ENCODE peak calls at places on chromosome 16, in seven cellular contexts. One of them, this sample, is unnamed.

GRCh38 chr16:31474173-31474714 is 2.3 kb downstream of the TGFB1I1 start:
- DNase-seq in dorsolateral prefrontal cortex: no peak
- DNase-seq in DND-41: no peak
- DNase-seq in IMR-90: peak; percentile 90
- DNase-seq in kidney: no peak
- DNase-seq in naive thymus-derived CD4-positive, alpha-beta T cell: no peak
- DNase-seq in foreskin keratinocyte: no peak
- DNase-seq in this sample: no peak

GRCh38 chr16:3478242-3478925 is 16.9 kb downstream of the C16orf90 start:
- DNase-seq in dorsolateral prefrontal cortex: no peak
- DNase-seq in DND-41: no peak
- DNase-seq in IMR-90: no peak
- DNase-seq in kidney: no peak
- DNase-seq in naive thymus-derived CD4-positive, alpha-beta T cell: no peak
- DNase-seq in foreskin keratinocyte: no peak
- DNase-seq in this sample: no peak

GRCh38 chr16:62253926-62254325 is 217.7 kb upstream of the CDH8 start:
- DNase-seq in dorsolateral prefrontal cortex: no peak
- DNase-seq in DND-41: no peak
- DNase-seq in IMR-90: no peak
- DNase-seq in kidney: no peak
- DNase-seq in naive thymus-derived CD4-positive, alpha-beta T cell: no peak
- DNase-seq in foreskin keratinocyte: peak; percentile 67
- DNase-seq in this sample: no peak

GRCh38 chr16:70520612-70521297 is 2.6 kb downstream of the COG4 start:
- DNase-seq in dorsolateral prefrontal cortex: no peak
- DNase-seq in DND-41: no peak
- DNase-seq in IMR-90: peak; percentile 74
- DNase-seq in kidney: no peak
- DNase-seq in naive thymus-derived CD4-positive, alpha-beta T cell: no peak
- DNase-seq in foreskin keratinocyte: no peak
- DNase-seq in this sample: peak; percentile 5

GRCh38 chr16:50372611-50373344 is 4.0 kb upstream of the BRD7 start:
- DNase-seq in dorsolateral prefrontal cortex: peak; percentile 33
- DNase-seq in DND-41: no peak
- DNase-seq in IMR-90: peak; percentile 61
- DNase-seq in kidney: no peak
- DNase-seq in naive thymus-derived CD4-positive, alpha-beta T cell: no peak
- DNase-seq in foreskin keratinocyte: no peak
- DNase-seq in this sample: no peak

GRCh38 chr16:87203060-87203656 is 114.0 kb downstream of the C16orf95 start:
- DNase-seq in dorsolateral prefrontal cortex: peak; percentile 70
- DNase-seq in DND-41: peak; percentile 47
- DNase-seq in IMR-90: peak; percentile 77
- DNase-seq in kidney: no peak
- DNase-seq in naive thymus-derived CD4-positive, alpha-beta T cell: peak; percentile 16
- DNase-seq in foreskin keratinocyte: peak; percentile 31
- DNase-seq in this sample: no peak

GRCh38 chr16:50210266-50211038 is 55.9 kb upstream of the ADCY7 start:
- DNase-seq in dorsolateral prefrontal cortex: peak; percentile 58
- DNase-seq in DND-41: peak; percentile 55
- DNase-seq in IMR-90: peak; percentile 87
- DNase-seq in kidney: peak; percentile 87
- DNase-seq in naive thymus-derived CD4-positive, alpha-beta T cell: peak; percentile 61
- DNase-seq in foreskin keratinocyte: peak; percentile 42
- DNase-seq in this sample: peak; percentile 53

GRCh38 chr16:28915181-28915580 is 9.9 kb downstream of the RABEP2 start:
- DNase-seq in dorsolateral prefrontal cortex: no peak
- DNase-seq in DND-41: no peak
- DNase-seq in IMR-90: peak; percentile 76
- DNase-seq in kidney: no peak
- DNase-seq in naive thymus-derived CD4-positive, alpha-beta T cell: no peak
- DNase-seq in foreskin keratinocyte: no peak
- DNase-seq in this sample: no peak

GRCh38 chr16:53089434-53090270 is 34.9 kb downstream of the CHD9 start:
- DNase-seq in dorsolateral prefrontal cortex: peak; percentile 20
- DNase-seq in DND-41: no peak
- DNase-seq in IMR-90: no peak
- DNase-seq in kidney: no peak
- DNase-seq in naive thymus-derived CD4-positive, alpha-beta T cell: no peak
- DNase-seq in foreskin keratinocyte: no peak
- DNase-seq in this sample: no peak

GRCh38 chr16:73095885-73096341 is 48.0 kb upstream of the ZFHX3 start:
- DNase-seq in dorsolateral prefrontal cortex: no peak
- DNase-seq in DND-41: no peak
- DNase-seq in IMR-90: no peak
- DNase-seq in kidney: peak; percentile 60
- DNase-seq in naive thymus-derived CD4-positive, alpha-beta T cell: no peak
- DNase-seq in foreskin keratinocyte: no peak
- DNase-seq in this sample: no peak

GRCh38 chr16:50467559-50467942 is 80.6 kb upstream of the NKD1 start:
- DNase-seq in dorsolateral prefrontal cortex: no peak
- DNase-seq in DND-41: no peak
- DNase-seq in IMR-90: no peak
- DNase-seq in kidney: no peak
- DNase-seq in naive thymus-derived CD4-positive, alpha-beta T cell: no peak
- DNase-seq in foreskin keratinocyte: no peak
- DNase-seq in this sample: no peak

GRCh38 chr16:21997693-21998480 is 3.0 kb downstream of the PDZD9 start:
- DNase-seq in dorsolateral prefrontal cortex: no peak
- DNase-seq in DND-41: no peak
- DNase-seq in IMR-90: no peak
- DNase-seq in kidney: no peak
- DNase-seq in naive thymus-derived CD4-positive, alpha-beta T cell: no peak
- DNase-seq in foreskin keratinocyte: no peak
- DNase-seq in this sample: no peak

GRCh38 chr16:9225527-9226316 is 134.3 kb downstream of the HAPSTR1 start:
- DNase-seq in dorsolateral prefrontal cortex: no peak
- DNase-seq in DND-41: peak; percentile 21
- DNase-seq in IMR-90: no peak
- DNase-seq in kidney: no peak
- DNase-seq in naive thymus-derived CD4-positive, alpha-beta T cell: no peak
- DNase-seq in foreskin keratinocyte: no peak
- DNase-seq in this sample: no peak

GRCh38 chr16:64711026-64711425 is 410.8 kb downstream of the CDH11 start:
- DNase-seq in dorsolateral prefrontal cortex: no peak
- DNase-seq in DND-41: no peak
- DNase-seq in IMR-90: no peak
- DNase-seq in kidney: no peak
- DNase-seq in naive thymus-derived CD4-positive, alpha-beta T cell: no peak
- DNase-seq in foreskin keratinocyte: no peak
- DNase-seq in this sample: no peak

GRCh38 chr16:65083181-65083845 is 38.5 kb downstream of the CDH11 start:
- DNase-seq in dorsolateral prefrontal cortex: no peak
- DNase-seq in DND-41: no peak
- DNase-seq in IMR-90: peak; percentile 45
- DNase-seq in kidney: no peak
- DNase-seq in naive thymus-derived CD4-positive, alpha-beta T cell: no peak
- DNase-seq in foreskin keratinocyte: peak; percentile 72
- DNase-seq in this sample: no peak

GRCh38 chr16:8621572-8622314 is at the start of gene METTL22:
- DNase-seq in dorsolateral prefrontal cortex: peak; percentile 91
- DNase-seq in DND-41: peak; percentile 90
- DNase-seq in IMR-90: peak; percentile 80
- DNase-seq in kidney: peak; percentile 96
- DNase-seq in naive thymus-derived CD4-positive, alpha-beta T cell: peak; percentile 95
- DNase-seq in foreskin keratinocyte: no peak
- DNase-seq in this sample: peak; percentile 89

GRCh38 chr16:49645263-49645662 is 210.6 kb downstream of the ZNF423 start:
- DNase-seq in dorsolateral prefrontal cortex: no peak
- DNase-seq in DND-41: no peak
- DNase-seq in IMR-90: no peak
- DNase-seq in kidney: no peak
- DNase-seq in naive thymus-derived CD4-positive, alpha-beta T cell: no peak
- DNase-seq in foreskin keratinocyte: no peak
- DNase-seq in this sample: no peak

DNA sequence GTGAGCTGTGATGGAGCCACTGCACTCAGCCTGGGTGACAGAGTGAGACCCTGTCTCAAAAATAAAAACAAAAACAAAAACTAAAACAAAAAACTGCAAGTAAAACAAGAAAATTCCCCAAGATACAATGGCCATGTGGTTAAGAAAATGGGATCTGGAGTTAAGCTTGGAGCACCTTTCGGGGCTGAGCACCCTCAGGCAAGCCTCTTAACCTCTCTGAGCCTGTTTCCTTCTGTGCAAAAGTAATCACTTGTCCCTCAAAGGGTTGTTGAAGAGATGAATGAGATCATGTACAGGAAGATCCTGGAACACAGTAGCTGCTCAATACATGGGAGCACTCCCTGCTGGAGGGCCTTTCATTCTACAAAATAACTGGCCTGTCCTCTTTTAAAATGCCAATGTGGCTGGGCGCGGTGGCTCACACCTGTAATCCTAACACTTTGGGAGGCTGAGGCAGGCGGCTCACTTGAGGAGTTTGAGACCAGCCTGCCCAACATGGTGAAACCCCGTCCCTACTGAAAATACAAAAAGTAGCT is 19.8 kb upstream of the KIFC3 start:
- DNase-seq in dorsolateral prefrontal cortex: no peak
- DNase-seq in DND-41: no peak
- DNase-seq in IMR-90: no peak
- DNase-seq in kidney: no peak
- DNase-seq in naive thymus-derived CD4-positive, alpha-beta T cell: no peak
- DNase-seq in foreskin keratinocyte: no peak
- DNase-seq in this sample: no peak
- H3K27ac ChIP-seq in dorsolateral prefrontal cortex: no peak overlapping the region
- H3K27ac ChIP-seq in DND-41: no peak overlapping the region
- H3K27ac ChIP-seq in IMR-90: no peak overlapping the region
- H3K27ac ChIP-seq in kidney: no peak overlapping the region
- H3K27ac ChIP-seq in naive thymus-derived CD4-positive, alpha-beta T cell: no peak overlapping the region
- H3K27ac ChIP-seq in foreskin keratinocyte: no peak overlapping the region
- H3K27ac ChIP-seq in this sample: no peak overlapping the region

GRCh38 chr16:75288596-75289120 is 37.2 kb upstream of the BCAR1 start:
- DNase-seq in dorsolateral prefrontal cortex: peak; percentile 18
- DNase-seq in DND-41: peak; percentile 81
- DNase-seq in IMR-90: no peak
- DNase-seq in kidney: no peak
- DNase-seq in naive thymus-derived CD4-positive, alpha-beta T cell: peak; percentile 72
- DNase-seq in foreskin keratinocyte: no peak
- DNase-seq in this sample: peak; percentile 74
- H3K27ac ChIP-seq in dorsolateral prefrontal cortex: no peak overlapping the region
- H3K27ac ChIP-seq in DND-41: no peak overlapping the region
- H3K27ac ChIP-seq in IMR-90: no peak overlapping the region
- H3K27ac ChIP-seq in kidney: no peak overlapping the region
- H3K27ac ChIP-seq in naive thymus-derived CD4-positive, alpha-beta T cell: no peak overlapping the region
- H3K27ac ChIP-seq in foreskin keratinocyte: no peak overlapping the region
- H3K27ac ChIP-seq in this sample: no peak overlapping the region

GRCh38 chr16:85914423-85914794 is 15.4 kb downstream of the IRF8 start:
- DNase-seq in dorsolateral prefrontal cortex: no peak
- DNase-seq in DND-41: no peak
- DNase-seq in IMR-90: no peak
- DNase-seq in kidney: peak; percentile 59
- DNase-seq in naive thymus-derived CD4-positive, alpha-beta T cell: no peak
- DNase-seq in foreskin keratinocyte: no peak
- DNase-seq in this sample: no peak
- H3K27ac ChIP-seq in dorsolateral prefrontal cortex: no peak overlapping the region
- H3K27ac ChIP-seq in DND-41: no peak overlapping the region
- H3K27ac ChIP-seq in IMR-90: no peak overlapping the region
- H3K27ac ChIP-seq in kidney: no peak overlapping the region
- H3K27ac ChIP-seq in naive thymus-derived CD4-positive, alpha-beta T cell: no peak overlapping the region
- H3K27ac ChIP-seq in foreskin keratinocyte: no peak overlapping the region
- H3K27ac ChIP-seq in this sample: no peak overlapping the region

GRCh38 chr16:58099956-58100300 is 29.3 kb downstream of the CFAP20 start:
- DNase-seq in dorsolateral prefrontal cortex: no peak
- DNase-seq in DND-41: no peak
- DNase-seq in IMR-90: no peak
- DNase-seq in kidney: peak; percentile 65
- DNase-seq in naive thymus-derived CD4-positive, alpha-beta T cell: no peak
- DNase-seq in foreskin keratinocyte: no peak
- DNase-seq in this sample: no peak
- H3K27ac ChIP-seq in dorsolateral prefrontal cortex: no peak overlapping the region
- H3K27ac ChIP-seq in DND-41: no peak overlapping the region
- H3K27ac ChIP-seq in IMR-90: no peak overlapping the region
- H3K27ac ChIP-seq in kidney: no peak overlapping the region
- H3K27ac ChIP-seq in naive thymus-derived CD4-positive, alpha-beta T cell: no peak overlapping the region
- H3K27ac ChIP-seq in foreskin keratinocyte: no peak overlapping the region
- H3K27ac ChIP-seq in this sample: no peak overlapping the region

GRCh38 chr16:4801962-4802658 is at the start of gene ROGDI:
- DNase-seq in dorsolateral prefrontal cortex: peak; percentile 84
- DNase-seq in DND-41: peak; percentile 64
- DNase-seq in IMR-90: peak; percentile 12
- DNase-seq in kidney: peak; percentile 93
- DNase-seq in naive thymus-derived CD4-positive, alpha-beta T cell: peak; percentile 83
- DNase-seq in foreskin keratinocyte: peak; percentile 70
- DNase-seq in this sample: peak; percentile 84

GRCh38 chr16:4802659-4803287 is 340 bp upstream of the ROGDI start:
- DNase-seq in dorsolateral prefrontal cortex: peak; percentile 95
- DNase-seq in DND-41: peak; percentile 90
- DNase-seq in IMR-90: peak; percentile 88
- DNase-seq in kidney: peak; percentile 97
- DNase-seq in naive thymus-derived CD4-positive, alpha-beta T cell: peak; percentile 97
- DNase-seq in foreskin keratinocyte: peak; percentile 66
- DNase-seq in this sample: peak; percentile 91

GRCh38 chr16:4801051-4801961 is 1.1 kb downstream of the ROGDI start:
- DNase-seq in dorsolateral prefrontal cortex: no peak
- DNase-seq in DND-41: no peak
- DNase-seq in IMR-90: no peak
- DNase-seq in kidney: no peak
- DNase-seq in naive thymus-derived CD4-positive, alpha-beta T cell: no peak
- DNase-seq in foreskin keratinocyte: no peak
- DNase-seq in this sample: no peak

GRCh38 chr16:4805231-4805630 is 2.8 kb upstream of the ROGDI start:
- DNase-seq in dorsolateral prefrontal cortex: no peak
- DNase-seq in DND-41: no peak
- DNase-seq in IMR-90: no peak
- DNase-seq in kidney: no peak
- DNase-seq in naive thymus-derived CD4-positive, alpha-beta T cell: no peak
- DNase-seq in foreskin keratinocyte: no peak
- DNase-seq in this sample: no peak

GRCh38 chr16:4803479-4804243 is 1.2 kb upstream of the ROGDI start:
- DNase-seq in dorsolateral prefrontal cortex: no peak
- DNase-seq in DND-41: no peak
- DNase-seq in IMR-90: no peak
- DNase-seq in kidney: peak; percentile 71
- DNase-seq in naive thymus-derived CD4-positive, alpha-beta T cell: no peak
- DNase-seq in foreskin keratinocyte: no peak
- DNase-seq in this sample: no peak
- H3K27ac ChIP-seq in dorsolateral prefrontal cortex: peak overlapping the region; percentile 96
- H3K27ac ChIP-seq in DND-41: no peak overlapping the region
- H3K27ac ChIP-seq in IMR-90: no peak overlapping the region
- H3K27ac ChIP-seq in kidney: no peak overlapping the region
- H3K27ac ChIP-seq in naive thymus-derived CD4-positive, alpha-beta T cell: peak overlapping the region; percentile 60
- H3K27ac ChIP-seq in foreskin keratinocyte: no peak overlapping the region
- H3K27ac ChIP-seq in this sample: peak overlapping the region; percentile 90